ENCODE peak calls at places on chromosome 1, in four cellular contexts. Q is K562, J is H1, S is GM12878. E is an unnamed sample.

GRCh38 chr1:81428998-81429397 is 371.7 kb upstream of the ADGRL2 start:
- DNase-seq in Q (no peak), S (no peak), J (no peak), E (no peak)

GRCh38 chr1:2024451-2024850 is 5.3 kb downstream of the GABRD start:
- DNase-seq in S (no peak), Q (no peak), J (no peak), E (no peak)

GRCh38 chr1:240093120-240093961 is 1.7 kb downstream of the FMN2 start:
- DNase-seq in S (no peak), Q (no peak), J (no peak), E (no peak)

GRCh38 chr1:235675152-235675890 is 25.7 kb upstream of the GNG4 start:
- DNase-seq in J (no peak), S (no peak), Q (no peak), E (peak)

GRCh38 chr1:1554926-1555915 is 14.8 kb upstream of the TMEM240 start:
- DNase-seq in J (no peak), S (no peak), Q (peak), E (no peak)

GRCh38 chr1:206540044-206540758 is 32.9 kb downstream of the RASSF5 start:
- DNase-seq in J (no peak), S (no peak), Q (no peak), E (no peak)

GRCh38 chr1:103177146-103177850 is 69.0 kb upstream of the COL11A1 start:
- DNase-seq in J (no peak), S (no peak), Q (no peak), E (no peak)

GRCh38 chr1:81693316-81693715 is 107.4 kb upstream of the ADGRL2 start:
- DNase-seq in Q (no peak), J (no peak), S (no peak), E (no peak)

GRCh38 chr1:10196991-10197390 is 13.4 kb upstream of the KIF1B start:
- DNase-seq in Q (no peak), S (no peak), J (no peak), E (no peak)

GRCh38 chr1:2939041-2939552 is 82.2 kb upstream of the ACTRT2 start:
- DNase-seq in J (no peak), Q (no peak), S (no peak), E (no peak)

GRCh38 chr1:67973061-67973460 is 77.4 kb downstream of the DIRAS3 start:
- DNase-seq in J (no peak), Q (no peak), S (no peak), E (no peak)

GRCh38 chr1:67966001-67966665 is 84.3 kb downstream of the DIRAS3 start:
- DNase-seq in J (no peak), Q (no peak), S (no peak), E (no peak)

GRCh38 chr1:67966666-67967009 is 83.8 kb downstream of the DIRAS3 start:
- DNase-seq in Q (no peak), J (no peak), S (no peak), E (no peak)

GRCh38 chr1:67969446-67969845 is 81.0 kb downstream of the DIRAS3 start:
- DNase-seq in S (no peak), J (no peak), Q (no peak), E (no peak)

DNA sequence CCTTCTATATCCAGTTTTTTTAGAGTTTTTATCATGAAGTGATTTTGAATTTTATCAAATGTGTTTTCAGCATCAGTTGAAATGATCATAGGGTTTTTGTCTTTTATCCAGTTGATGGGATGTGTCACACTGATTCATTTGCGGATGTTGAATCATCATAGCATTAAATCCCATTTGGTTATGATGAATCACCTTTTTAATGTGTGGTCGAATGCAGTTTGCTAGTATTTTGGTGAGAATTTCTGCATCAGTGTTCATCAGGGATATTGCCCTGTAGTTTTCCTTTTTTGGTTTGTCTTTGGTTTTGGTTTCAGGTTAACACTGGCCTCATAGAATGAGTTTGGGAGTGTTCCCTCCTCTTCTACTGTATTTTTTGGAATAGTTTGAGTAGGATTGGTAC is 80.3 kb downstream of the DIRAS3 start:
- DNase-seq in J (no peak), Q (no peak), S (no peak), E (no peak)
- TF ChIP-seq HDAC2 in J (no peak), Q (no peak), S (no peak), E (no peak)

GRCh38 chr1:77063118-77063517 is 156.1 kb downstream of the PIGK start:
- DNase-seq in Q (no peak), S (no peak), J (no peak), E (no peak)
- TF ChIP-seq ZNF274 in Q (no peak), S (no peak), J (no peak), E (no peak)

DNA sequence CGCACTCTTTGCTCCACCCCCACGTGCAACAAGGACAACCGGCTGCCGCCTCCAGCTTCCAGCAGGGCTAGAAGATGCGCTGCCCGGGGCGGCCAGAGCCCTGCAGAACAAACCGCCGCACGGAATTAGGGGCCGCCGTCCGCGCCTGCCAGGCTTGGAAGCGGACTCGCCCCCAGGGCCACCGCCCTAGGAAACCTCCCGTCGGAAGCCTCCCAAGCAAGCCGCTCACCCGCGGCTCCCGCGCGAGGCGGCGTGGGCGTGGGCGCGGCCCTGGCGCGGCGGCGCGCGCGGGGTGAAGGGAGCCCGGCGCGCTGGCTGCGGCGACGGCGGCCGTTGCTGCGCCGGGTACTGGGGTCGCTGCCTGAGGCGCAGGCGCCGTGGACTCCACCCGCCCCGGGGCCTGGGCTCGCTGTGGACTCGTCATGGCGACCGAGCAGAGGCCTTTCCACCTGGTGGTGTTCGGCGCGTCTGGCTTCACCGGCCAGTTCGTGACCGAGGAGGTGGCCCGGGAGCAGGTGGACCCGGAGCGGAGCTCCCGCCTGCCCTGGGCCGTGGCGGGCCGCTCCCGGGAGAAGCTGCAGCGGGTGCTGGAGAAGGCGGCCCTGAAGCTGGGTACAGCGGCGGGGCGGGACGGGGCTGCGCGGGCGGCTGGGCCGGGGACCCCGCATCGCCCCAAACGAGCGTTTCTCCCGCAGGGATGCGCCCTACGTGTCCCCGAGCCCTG is at the start of gene SCCPDH:
- DNase-seq in Q (peak), J (no peak), S (no peak), E (peak)
- TF ChIP-seq RAD21 in Q (no peak), J (no peak), S (no peak), E (peak)

GRCh38 chr1:210264521-210265380 is 32.2 kb downstream of the SERTAD4 start:
- DNase-seq in J (no peak), S (no peak), Q (no peak), E (no peak)
- TF ChIP-seq HDAC2 in J (no peak), S (no peak), Q (no peak), E (no peak)

DNA sequence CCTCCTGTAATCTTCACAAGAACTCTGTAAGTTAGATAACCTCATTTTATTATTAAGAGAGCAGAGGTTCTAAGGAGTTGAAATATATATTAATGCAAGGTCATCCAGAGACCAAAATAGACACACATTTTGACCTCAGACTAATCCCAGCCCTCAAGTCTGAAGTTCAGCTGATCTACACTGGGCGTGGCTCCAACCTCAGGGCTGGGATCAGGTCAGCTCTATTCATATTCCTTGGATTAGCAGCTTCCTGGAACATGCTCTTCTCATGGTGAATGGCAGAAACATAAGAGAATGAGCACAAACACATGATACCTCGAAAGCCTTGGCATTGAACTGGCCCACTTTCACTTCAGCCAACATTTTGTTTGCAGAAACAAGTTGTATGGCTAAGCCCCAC is 200.8 kb upstream of the ST6GALNAC5 start:
- DNase-seq in J (no peak), S (no peak), Q (no peak), E (no peak)
- TF ChIP-seq ZNF274 in J (no peak), S (no peak), Q (no peak), E (no peak)

GRCh38 chr1:64893921-64894320 is 72.4 kb downstream of the JAK1 start:
- DNase-seq in Q (no peak), J (no peak), S (no peak), E (no peak)

GRCh38 chr1:64894438-64895196 is 71.7 kb downstream of the JAK1 start:
- DNase-seq in J (no peak), S (no peak), Q (no peak), E (no peak)

GRCh38 chr1:64896546-64896945 is 69.8 kb downstream of the JAK1 start:
- DNase-seq in S (no peak), J (no peak), Q (no peak), E (no peak)

GRCh38 chr1:64892576-64893573 is 73.5 kb downstream of the JAK1 start:
- DNase-seq in S (no peak), J (no peak), Q (no peak), E (no peak)

DNA sequence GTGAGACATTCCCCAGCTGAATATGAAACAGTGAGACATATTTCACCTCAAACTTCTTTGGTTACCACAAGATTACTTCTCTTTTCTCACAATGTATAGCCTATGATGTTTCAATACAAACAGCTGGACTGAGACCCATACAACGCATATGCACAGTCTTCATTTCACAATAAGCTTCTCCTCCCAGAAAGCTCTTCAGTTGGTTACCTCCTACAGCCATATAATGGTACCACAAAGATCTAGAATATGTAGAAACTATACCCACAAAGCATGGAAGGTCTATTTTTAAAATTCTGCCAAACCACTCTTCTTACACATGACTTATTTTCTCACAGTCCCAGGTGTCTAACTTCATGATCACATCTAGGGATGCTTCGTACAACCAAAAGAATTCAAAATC is 70.8 kb downstream of the JAK1 start:
- DNase-seq in J (no peak), S (peak), Q (no peak), E (no peak)
- TF ChIP-seq RAD21 in J (no peak), S (no peak), Q (no peak), E (no peak)

GRCh38 chr1:59604191-59604590 is 210.6 kb upstream of the HOOK1 start:
- DNase-seq in Q (no peak), S (no peak), J (no peak), E (no peak)
- TF ChIP-seq HDAC2 in Q (no peak), S (no peak), J (no peak), E (no peak)

GRCh38 chr1:184888505-184888904 is 85.8 kb downstream of the NIBAN1 start:
- DNase-seq in J (no peak), Q (no peak), S (no peak), E (no peak)
- TF ChIP-seq ZNF274 in J (no peak), Q (no peak), S (no peak), E (no peak)